ENCODE peak calls at places on chromosomes 16 and 17, in five cellular contexts. I is H1, P is IMR-90, T is K562, H is HepG2. O is an unnamed sample.

GRCh38 chr16:84459517-84459894 is 45.0 kb downstream of the MEAK7 start:
- DNase-seq in I (no peak), P (no peak), T (no peak), H (no peak), O (no peak)

GRCh38 chr16:10647264-10647720 is 47.4 kb downstream of the TEKT5 start:
- DNase-seq in I (no peak), P (no peak), T (no peak), H (no peak), O (no peak)

GRCh38 chr17:75059369-75060345 is 12.6 kb downstream of the KCTD2 start:
- DNase-seq in I (no peak), P (peak; percentile 81), T (no peak), H (peak; percentile 45), O (peak; percentile 70)

GRCh38 chr17:46726106-46726670 is 92.3 kb downstream of the WNT3 start:
- DNase-seq in I (no peak), P (peak; percentile 22), T (no peak), H (no peak), O (no peak)

GRCh38 chr17:8956521-8956920 is 9.0 kb downstream of the PIK3R5 start:
- DNase-seq in I (no peak), P (no peak), T (no peak), H (no peak), O (no peak)

GRCh38 chr17:17506893-17507464 is 10.8 kb upstream of the RASD1 start:
- DNase-seq in I (no peak), P (no peak), T (no peak), H (no peak), O (no peak)

GRCh38 chr17:31113939-31114338 is 19.2 kb downstream of the NF1 start:
- DNase-seq in I (no peak), P (no peak), T (no peak), H (no peak), O (no peak)

GRCh38 chr17:50028207-50029120 is 27.4 kb upstream of the ITGA3 start:
- DNase-seq in I (no peak), P (peak; percentile 30), T (no peak), H (no peak), O (peak; percentile 95)

GRCh38 chr17:42886283-42887176 is 14.1 kb upstream of the G6PC1 start:
- DNase-seq in I (no peak), P (no peak), T (no peak), H (peak; percentile 72), O (no peak)

GRCh38 chr17:75754378-75755204 is 10.4 kb downstream of the GALK1 start:
- DNase-seq in I (peak; percentile 46), P (no peak), T (peak; percentile 61), H (peak; percentile 72), O (no peak)

GRCh38 chr17:11285946-11286345 is 44.9 kb downstream of the SHISA6 start:
- DNase-seq in I (no peak), P (no peak), T (no peak), H (no peak), O (no peak)

GRCh38 chr17:47692137-47692894 is 1.6 kb upstream of the TBKBP1 start:
- DNase-seq in I (no peak), P (no peak), T (no peak), H (no peak), O (no peak)

DNA sequence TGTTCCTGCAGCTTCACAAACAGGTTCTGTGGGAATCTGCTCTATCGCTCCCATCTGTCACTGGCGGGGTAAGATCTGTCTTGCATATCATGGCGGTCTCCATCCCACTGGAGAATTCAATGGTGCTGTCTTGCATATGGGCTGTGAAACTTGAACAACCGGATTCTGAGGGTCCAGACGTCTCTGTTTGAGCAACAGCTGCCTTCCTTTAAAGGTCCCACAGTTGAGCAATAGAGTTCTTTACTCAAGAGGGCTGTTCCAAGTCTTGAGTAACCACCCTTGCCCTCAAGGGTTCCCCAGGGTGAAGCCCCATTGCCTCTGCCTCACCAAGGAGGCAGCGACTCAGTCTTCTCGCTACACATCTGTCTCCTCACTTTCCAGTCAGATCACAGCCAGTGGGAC is 50.8 kb downstream of the ZFHX3 start:
- DNase-seq in I (no peak), P (peak; percentile 18), T (no peak), H (no peak), O (no peak)
- TF ChIP-seq MAFK in I (no peak), P (no peak), T (no peak), H (no peak), O (no peak)

DNA sequence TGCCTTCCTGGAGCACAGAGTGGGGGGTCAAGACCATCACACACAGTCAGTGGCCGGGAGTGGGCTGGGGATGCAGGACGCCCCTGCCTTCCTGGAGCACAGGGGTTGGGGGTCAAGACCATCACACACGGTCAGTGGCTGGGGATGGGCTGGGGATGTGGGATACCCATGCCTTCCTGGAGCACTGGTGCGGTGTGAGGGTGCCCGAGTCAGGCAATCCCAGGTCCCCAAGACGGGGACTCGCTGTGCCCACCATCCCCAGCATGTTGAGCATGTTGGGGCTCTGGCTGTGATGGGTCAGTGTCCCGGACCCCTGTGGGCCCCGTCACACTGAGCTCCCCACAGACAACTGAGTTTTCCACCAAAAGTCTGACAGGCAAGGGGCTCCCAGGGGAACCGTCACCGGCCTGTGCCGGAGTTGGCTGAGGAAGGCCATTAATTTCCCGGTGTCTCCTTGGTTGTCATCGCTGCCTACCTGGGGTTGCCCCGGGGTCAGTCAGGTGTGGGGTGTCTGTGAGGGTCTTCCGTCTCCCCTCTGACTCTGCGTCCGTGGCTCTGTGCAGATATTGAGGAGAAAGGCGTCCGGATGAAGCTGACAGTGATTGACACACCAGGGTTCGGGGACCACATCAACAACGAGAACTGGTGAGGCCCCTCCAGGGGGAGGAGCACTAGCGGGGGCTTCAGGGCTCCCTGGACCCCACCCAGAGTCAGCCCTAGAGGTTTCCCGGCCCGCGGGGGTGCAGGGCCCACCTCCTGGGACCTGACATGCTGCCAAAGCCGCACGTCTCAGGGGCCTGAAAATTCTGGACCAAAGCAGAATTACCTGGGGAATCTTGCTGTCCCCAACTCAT is 347.1 kb downstream of the SEC14L1 start:
- DNase-seq in I (no peak), P (no peak), T (no peak), H (no peak), O (no peak)
- TF ChIP-seq MAFK in I (no peak), P (no peak), T (no peak), H (no peak), O (no peak)

DNA sequence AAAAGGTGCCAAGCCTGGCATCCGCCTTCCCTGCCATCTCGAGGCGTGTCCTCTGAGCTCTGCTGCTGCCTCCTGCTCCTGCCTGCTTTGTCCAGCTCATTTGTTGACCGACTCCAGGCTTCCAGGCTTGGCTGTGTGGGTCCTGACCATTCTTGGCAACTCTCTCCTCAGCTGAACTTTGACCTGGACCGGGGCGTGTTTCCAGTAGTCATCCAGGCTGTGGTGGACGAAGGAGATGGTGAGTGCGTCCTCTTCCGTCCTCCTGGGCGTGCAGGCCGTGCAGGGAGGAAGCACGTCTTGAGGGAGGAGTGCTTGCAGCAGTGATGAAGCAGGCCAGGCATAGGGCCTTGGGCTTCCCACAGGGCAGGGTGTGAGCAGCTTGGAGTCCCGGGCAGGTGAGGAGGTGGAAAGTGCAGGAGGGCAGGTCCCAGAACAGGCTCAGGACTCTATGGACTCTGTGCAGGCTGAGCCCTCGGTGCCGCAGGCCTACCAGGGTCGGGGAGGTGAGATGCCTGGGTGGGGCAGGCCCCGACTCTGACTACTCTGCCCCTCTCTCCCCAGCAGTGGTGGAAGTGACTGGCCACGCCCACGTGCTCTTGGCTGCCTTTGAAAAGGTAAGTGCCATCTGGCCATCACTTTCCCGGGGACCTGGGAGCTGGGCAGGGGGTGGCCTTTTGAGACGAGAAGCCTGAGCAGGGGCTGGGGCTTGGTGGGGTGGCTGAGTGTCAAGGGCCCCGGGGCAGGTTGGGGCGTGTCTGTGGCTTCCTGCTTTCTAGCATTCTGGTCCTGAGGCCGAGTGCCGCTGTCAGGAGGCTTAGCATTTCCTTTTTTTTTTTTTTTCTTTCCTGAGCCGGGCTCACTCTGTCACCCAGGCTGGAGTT is 28.6 kb upstream of the NUDT16L1 start:
- DNase-seq in I (no peak), P (no peak), T (no peak), H (peak; percentile 75), O (peak; percentile 22)
- TF ChIP-seq MAFK in I (no peak), P (no peak), T (no peak), H (no peak), O (no peak)

GRCh38 chr16:78448658-78449327 is 349.3 kb downstream of the WWOX start:
- DNase-seq in I (no peak), P (no peak), T (no peak), H (no peak), O (no peak)
- TF ChIP-seq MAFK in I (no peak), P (no peak), T (no peak), H (no peak), O (no peak)

DNA sequence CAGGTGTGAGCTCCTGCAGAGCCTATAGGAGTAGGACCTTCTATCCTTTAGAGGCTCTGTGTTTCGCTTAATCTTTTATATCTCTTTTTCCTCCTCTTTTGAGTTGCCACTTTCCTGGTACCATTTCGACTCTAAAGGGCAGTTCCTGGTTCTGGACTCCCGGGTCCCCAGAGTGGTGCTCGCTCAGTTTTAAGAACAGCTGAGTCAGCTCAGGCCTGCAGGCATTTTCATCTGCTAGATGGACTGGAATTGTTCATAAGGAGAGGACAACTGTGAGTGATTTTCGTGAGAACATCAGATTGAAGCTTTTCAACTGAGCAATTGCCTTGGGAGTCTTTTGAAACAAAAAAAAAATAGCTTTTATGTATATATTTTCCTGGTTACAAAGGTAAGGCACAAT is 1.2 kb downstream of the BCO1 start:
- DNase-seq in I (no peak), P (no peak), T (no peak), H (no peak), O (no peak)
- TF ChIP-seq MAFK in I (peak; percentile 22), P (peak; percentile 44), T (peak; percentile 45), H (peak; percentile 87), O (peak; percentile 82)

DNA sequence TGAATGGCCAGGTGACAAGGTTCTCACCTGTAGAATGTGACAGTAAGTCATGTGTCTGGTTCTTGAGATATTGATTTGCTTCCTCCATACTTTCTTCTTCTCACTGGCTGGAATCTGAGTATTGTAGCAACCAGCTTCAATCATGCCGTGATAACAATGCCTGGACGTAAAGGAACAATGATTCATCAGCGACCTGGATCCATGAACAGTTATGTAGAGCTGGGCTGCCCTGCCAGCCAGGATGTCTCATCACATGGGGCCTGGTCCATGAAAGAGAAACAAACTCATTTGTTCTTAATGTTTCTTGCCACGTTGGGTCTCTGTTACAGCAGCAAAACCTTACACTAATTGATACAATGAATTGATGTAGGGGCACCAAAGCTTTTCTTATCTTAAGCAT is 627.2 kb downstream of the TOX3 start:
- DNase-seq in I (no peak), P (peak; percentile 16), T (no peak), H (no peak), O (no peak)
- TF ChIP-seq MAFK in I (no peak), P (no peak), T (no peak), H (no peak), O (no peak)

GRCh38 chr16:75922250-75922649 is 196.0 kb upstream of the CPHXL start:
- DNase-seq in I (no peak), P (no peak), T (no peak), H (no peak), O (no peak)
- TF ChIP-seq MAFK in I (no peak), P (no peak), T (no peak), H (no peak), O (no peak)

GRCh38 chr17:4101799-4102405 is 40.9 kb downstream of the ZZEF1 start:
- DNase-seq in I (no peak), P (no peak), T (no peak), H (no peak), O (no peak)

GRCh38 chr17:4105232-4105631 is 37.6 kb downstream of the ZZEF1 start:
- DNase-seq in I (no peak), P (no peak), T (no peak), H (no peak), O (no peak)

GRCh38 chr17:4108397-4108796 is 34.4 kb downstream of the ZZEF1 start:
- DNase-seq in I (no peak), P (no peak), T (no peak), H (no peak), O (no peak)

GRCh38 chr17:4101127-4101798 is 41.6 kb downstream of the ZZEF1 start:
- DNase-seq in I (no peak), P (peak; percentile 40), T (peak; percentile 45), H (no peak), O (peak; percentile 31)

GRCh38 chr17:4104506-4104905 is 38.3 kb downstream of the ZZEF1 start:
- DNase-seq in I (no peak), P (no peak), T (no peak), H (no peak), O (no peak)
- TF ChIP-seq MAFK in I (no peak), P (no peak), T (no peak), H (no peak), O (no peak)